ENCODE peak calls at places on chromosomes 6 and 20, in seven cellular contexts. I is IMR-90, O is H9, R is neuronal stem cell, G is H1, C is trophoblast cell, Q is mesendoderm. Y is an unnamed sample.

GRCh38 chr6:110814488-110815259 is 595 bp downstream of the CDK19 start:
- DNase-seq in I (peak; percentile 45), O (peak; percentile 47), R (peak; percentile 40), G (peak; percentile 71), C (peak; percentile 60), Q (peak; percentile 59), Y (peak; percentile 71)

GRCh38 chr6:162099685-162100084 is 627.9 kb downstream of the PRKN start:
- DNase-seq in I (peak; percentile 36), O (no peak), R (no peak), G (no peak), C (peak; percentile 92), Q (no peak), Y (peak; percentile 79)

GRCh38 chr6:168196385-168196860 is 117.4 kb upstream of the FRMD1 start:
- DNase-seq in I (no peak), O (peak; percentile 18), R (no peak), G (no peak), C (no peak), Q (no peak), Y (no peak)

GRCh38 chr20:4064118-4064962 is 49.0 kb upstream of the RNF24 start:
- DNase-seq in I (peak; percentile 93), O (peak; percentile 73), R (no peak), G (peak; percentile 80), C (peak; percentile 27), Q (peak; percentile 65), Y (peak; percentile 94)

GRCh38 chr20:9912858-9913434 is 74.1 kb upstream of the PAK5 start:
- DNase-seq in I (peak; percentile 42), O (peak; percentile 45), R (peak; percentile 12), G (peak; percentile 72), C (peak; percentile 72), Q (peak; percentile 52), Y (peak; percentile 35)

GRCh38 chr20:24657878-24658620 is 188.6 kb downstream of the SYNDIG1 start:
- DNase-seq in I (no peak), O (no peak), R (no peak), G (no peak), C (no peak), Q (no peak), Y (no peak)

GRCh38 chr6:20873425-20874190 is 339.4 kb downstream of the CDKAL1 start:
- DNase-seq in I (no peak), O (peak; percentile 50), R (no peak), G (no peak), C (peak; percentile 7), Q (peak; percentile 83), Y (peak; percentile 16)

GRCh38 chr6:150004101-150004782 is 21.1 kb downstream of the RAET1L start:
- DNase-seq in I (no peak), O (no peak), R (no peak), G (no peak), C (no peak), Q (no peak), Y (no peak)

GRCh38 chr6:110622912-110623578 is 146.6 kb upstream of the SLC22A16 start:
- DNase-seq in I (no peak), O (no peak), R (no peak), G (no peak), C (peak; percentile 12), Q (no peak), Y (no peak)

GRCh38 chr6:145815351-145815772 is 767 bp upstream of the FBXO30 start:
- DNase-seq in I (peak; percentile 8), O (peak; percentile 55), R (no peak), G (peak; percentile 74), C (peak; percentile 25), Q (peak; percentile 73), Y (peak; percentile 51)

GRCh38 chr6:145814501-145815350 is at the start of gene FBXO30:
- DNase-seq in I (peak; percentile 80), O (peak; percentile 93), R (peak; percentile 90), G (peak; percentile 92), C (peak; percentile 94), Q (peak; percentile 96), Y (peak; percentile 91)

GRCh38 chr6:145815875-145816274 is 1.3 kb upstream of the FBXO30 start:
- DNase-seq in I (peak; percentile 40), O (no peak), R (no peak), G (no peak), C (no peak), Q (no peak), Y (peak; percentile 34)

GRCh38 chr6:145814035-145814500 is 527 bp downstream of the FBXO30 start:
- DNase-seq in I (no peak), O (peak; percentile 50), R (peak; percentile 54), G (no peak), C (peak; percentile 62), Q (peak; percentile 80), Y (peak; percentile 77)

GRCh38 chr6:145816392-145816791 is 1.8 kb upstream of the FBXO30 start:
- DNase-seq in I (no peak), O (no peak), R (no peak), G (no peak), C (no peak), Q (no peak), Y (no peak)
- H3K4me2 ChIP-seq in I (no peak overlapping the region), O (peak overlapping the region; percentile 98), R (no peak overlapping the region), G (peak overlapping the region; percentile 29), C (no peak overlapping the region), Q (no peak overlapping the region), Y (no peak overlapping the region)

GRCh38 chr20:37970856-37971245 is 62.4 kb downstream of the TTI1 start:
- DNase-seq in I (no peak), O (no peak), R (no peak), G (peak; percentile 31), C (no peak), Q (no peak), Y (no peak)

GRCh38 chr20:37969949-37970855 is 63.1 kb downstream of the TTI1 start:
- DNase-seq in I (no peak), O (no peak), R (no peak), G (peak; percentile 11), C (no peak), Q (no peak), Y (no peak)

GRCh38 chr20:37973059-37973910 is 60.0 kb downstream of the TTI1 start:
- DNase-seq in I (no peak), O (no peak), R (no peak), G (peak; percentile 39), C (no peak), Q (no peak), Y (no peak)

GRCh38 chr20:37972256-37973058 is 60.8 kb downstream of the TTI1 start:
- DNase-seq in I (no peak), O (no peak), R (no peak), G (peak; percentile 45), C (no peak), Q (no peak), Y (no peak)

DNA sequence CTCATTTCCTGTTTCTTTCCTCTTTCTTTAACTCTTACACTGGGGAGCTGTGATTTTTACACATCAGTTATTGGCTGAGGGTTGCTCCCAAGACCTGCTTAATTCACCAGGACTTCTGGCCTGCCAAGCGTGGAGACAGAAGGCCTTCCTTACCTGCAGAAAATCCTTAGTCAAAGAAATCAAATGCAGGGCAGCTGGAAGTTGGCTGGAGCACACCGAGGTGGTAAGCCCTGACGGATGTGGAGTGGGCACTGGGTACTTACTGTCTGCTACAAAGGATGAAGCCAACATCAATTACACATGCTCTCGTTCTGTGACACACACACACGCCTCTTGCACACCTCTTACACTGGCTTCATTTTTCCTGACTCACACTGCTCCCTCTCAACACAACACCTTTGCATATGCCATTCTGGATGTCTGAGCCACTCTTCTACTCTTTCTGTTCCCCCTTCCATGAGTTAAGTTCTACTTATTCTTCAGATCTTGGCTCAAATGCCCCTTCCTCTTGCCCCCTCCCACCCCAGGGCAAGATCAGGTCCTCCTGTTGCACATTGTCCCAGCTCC is 61.6 kb downstream of the TTI1 start:
- DNase-seq in I (no peak), O (no peak), R (no peak), G (peak; percentile 41), C (no peak), Q (no peak), Y (no peak)
- H3K79me1 ChIP-seq in I (no peaks in the 10 kb centered on the region), O (no peaks in the 10 kb centered on the region), R (no peaks in the 10 kb centered on the region), G (no peaks in the 10 kb centered on the region), C (no peaks in the 10 kb centered on the region), Q (no peaks in the 10 kb centered on the region), Y (no peaks in the 10 kb centered on the region)

GRCh38 chr20:47421076-47421475 is 64.6 kb upstream of the ZMYND8 start:
- DNase-seq in I (no peak), O (no peak), R (no peak), G (no peak), C (no peak), Q (no peak), Y (no peak)

GRCh38 chr20:47417245-47418060 is 61.0 kb upstream of the ZMYND8 start:
- DNase-seq in I (no peak), O (no peak), R (no peak), G (no peak), C (no peak), Q (no peak), Y (no peak)

GRCh38 chr20:47419953-47420352 is 63.5 kb upstream of the ZMYND8 start:
- DNase-seq in I (no peak), O (no peak), R (no peak), G (no peak), C (no peak), Q (no peak), Y (no peak)

GRCh38 chr20:47413189-47413588 is 56.7 kb upstream of the ZMYND8 start:
- DNase-seq in I (no peak), O (no peak), R (no peak), G (no peak), C (no peak), Q (no peak), Y (no peak)

DNA sequence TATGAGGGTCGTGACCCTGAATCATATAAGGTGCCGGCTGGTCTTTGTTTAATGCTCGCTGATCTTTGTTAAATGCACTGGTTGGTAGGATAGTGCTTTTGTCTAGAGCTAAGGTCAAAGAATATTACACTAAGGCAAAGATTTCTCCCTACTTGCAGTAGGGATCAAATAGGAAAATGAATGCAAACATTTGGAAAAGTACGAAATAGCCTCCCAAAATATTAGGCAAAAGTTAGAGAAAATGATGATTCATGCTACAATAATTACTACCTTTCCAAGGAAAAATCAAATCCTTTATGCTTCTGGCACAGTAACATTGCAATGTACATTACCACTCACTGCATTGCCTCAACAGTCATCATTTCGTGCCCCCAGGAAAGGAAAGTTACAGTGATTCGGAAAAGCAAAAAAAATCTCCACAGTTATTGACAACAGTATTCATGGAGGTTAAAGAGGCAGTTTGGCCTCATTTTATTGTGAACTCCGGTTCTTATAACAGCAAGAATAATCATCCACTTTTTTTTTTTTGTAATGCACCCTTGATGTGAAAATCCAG is 61.6 kb upstream of the ZMYND8 start:
- DNase-seq in I (no peak), O (no peak), R (no peak), G (no peak), C (peak; percentile 40), Q (no peak), Y (no peak)
- H3K4me1 ChIP-seq in I (peaks cover 1% of the 10 kb centered on the region), O (no peaks in the 10 kb centered on the region), R (no peaks in the 10 kb centered on the region), G (no peaks in the 10 kb centered on the region), C (peaks cover 8% of the 10 kb centered on the region), Q (no peaks in the 10 kb centered on the region), Y (no peaks in the 10 kb centered on the region)

GRCh38 chr6:15337584-15337981 is 91.7 kb downstream of the JARID2 start:
- DNase-seq in I (no peak), O (no peak), R (no peak), G (no peak), C (no peak), Q (no peak), Y (no peak)
- H3K4me2 ChIP-seq in I (no peak overlapping the region), O (peak overlapping the region; percentile 24), R (no peak overlapping the region), G (peak overlapping the region; percentile 11), C (no peak overlapping the region), Q (no peak overlapping the region), Y (no peak overlapping the region)